ENCODE peak calls at places on chromosomes 13 and 19, in seven cellular contexts. A is mesendoderm, H is IMR-90, U is H9, Y is mesenchymal stem cell, Z is H1, V is trophoblast cell. D is an unnamed sample.

GRCh38 chr19:8146877-8147575 is 2.4 kb downstream of the FBN3 start:
- DNase-seq in Y (no peak), A (no peak), U (no peak), Z (no peak), H (no peak), V (no peak), D (no peak)

GRCh38 chr13:72782717-72783116 is 784 bp downstream of the PIBF1 start:
- DNase-seq in A (peak; percentile 12), U (no peak), Y (peak; percentile 58), H (peak; percentile 10), Z (no peak), V (no peak), D (no peak)

GRCh38 chr19:35223856-35224505 is 4.6 kb downstream of the FAM187B start:
- DNase-seq in U (no peak), Z (no peak), Y (no peak), A (no peak), H (no peak), V (no peak), D (no peak)

GRCh38 chr13:104111031-104111430 is 1044.8 kb upstream of the SLC10A2 start:
- DNase-seq in H (peak; percentile 3), U (no peak), A (no peak), V (no peak), Z (no peak), Y (no peak), D (no peak)

GRCh38 chr19:43476606-43477005 is 11.2 kb upstream of the LYPD3 start:
- DNase-seq in U (no peak), A (peak; percentile 39), Z (no peak), V (no peak), H (peak; percentile 94), Y (peak; percentile 63), D (no peak)

GRCh38 chr19:28956971-28957370 is 256.0 kb downstream of the UQCRFS1 start:
- DNase-seq in V (no peak), A (no peak), H (no peak), U (no peak), Z (no peak), Y (no peak), D (no peak)

GRCh38 chr13:30396434-30397075 is 25.7 kb upstream of the UBE2L5 start:
- DNase-seq in Y (no peak), U (no peak), Z (no peak), H (peak; percentile 19), A (peak; percentile 49), V (no peak), D (no peak)

GRCh38 chr19:53927745-53928144 is 18.7 kb downstream of the CACNG7 start:
- DNase-seq in U (peak; percentile 88), Z (peak; percentile 88), Y (peak; percentile 46), H (peak; percentile 64), A (peak; percentile 90), V (peak; percentile 58), D (peak; percentile 65)

GRCh38 chr13:39777021-39777420 is 121.6 kb downstream of the COG6 start:
- DNase-seq in A (peak; percentile 3), Z (no peak), V (no peak), U (no peak), H (no peak), Y (peak; percentile 26), D (no peak)

GRCh38 chr13:94154362-94154761 is 325.1 kb downstream of the DCT start:
- DNase-seq in Y (no peak), H (peak; percentile 35), V (no peak), U (no peak), Z (no peak), A (peak; percentile 51), D (no peak)

GRCh38 chr19:55076321-55076720 is 652 bp downstream of the EPS8L1 start:
- DNase-seq in V (no peak), U (no peak), H (no peak), Y (no peak), Z (peak; percentile 60), A (no peak), D (no peak)

GRCh38 chr19:34904846-34905527 is 21.7 kb upstream of the ZNF30 start:
- DNase-seq in Z (peak; percentile 73), Y (no peak), A (peak; percentile 31), V (no peak), H (no peak), U (peak; percentile 66), D (no peak)

GRCh38 chr19:7670150-7670784 is 1.4 kb downstream of the RETN start:
- DNase-seq in A (no peak), H (no peak), Y (no peak), Z (peak; percentile 64), V (no peak), U (no peak), D (no peak)

GRCh38 chr13:72726721-72727416 is 560 bp downstream of the MZT1 start:
- DNase-seq in H (no peak), V (peak; percentile 30), A (peak; percentile 21), U (peak; percentile 60), Z (no peak), Y (peak; percentile 26), D (peak; percentile 9)

GRCh38 chr13:31587696-31588266 is 151.5 kb upstream of the RXFP2 start:
- DNase-seq in U (no peak), Y (no peak), V (no peak), H (no peak), A (no peak), Z (no peak), D (no peak)

GRCh38 chr13:55038230-55038629 is 2009.6 kb downstream of the OLFM4 start:
- DNase-seq in Z (no peak), U (no peak), H (no peak), A (no peak), Y (no peak), V (no peak), D (no peak)

GRCh38 chr13:73767747-73768315 is 366.4 kb downstream of the KLF12 start:
- DNase-seq in A (peak; percentile 74), Y (no peak), U (no peak), Z (no peak), H (no peak), V (no peak), D (no peak)

GRCh38 chr19:16153582-16154336 is 10.3 kb downstream of the HSH2D start:
- DNase-seq in V (no peak), Z (no peak), A (peak; percentile 40), H (no peak), Y (no peak), U (no peak), D (no peak)

GRCh38 chr19:6616011-6616410 is 25.1 kb upstream of the CD70 start:
- DNase-seq in A (no peak), Y (no peak), H (no peak), U (no peak), V (no peak), Z (no peak), D (no peak)

GRCh38 chr19:50820549-50821247 is 2.9 kb downstream of the KLK1 start:
- DNase-seq in Y (no peak), U (peak; percentile 67), A (no peak), Z (peak; percentile 74), V (no peak), H (no peak), D (no peak)

GRCh38 chr19:50821622-50822021 is 2.0 kb downstream of the KLK1 start:
- DNase-seq in A (no peak), H (no peak), Z (no peak), V (no peak), Y (no peak), U (no peak), D (no peak)

GRCh38 chr19:50820086-50820485 is 3.5 kb downstream of the KLK1 start:
- DNase-seq in U (no peak), Y (no peak), Z (peak; percentile 61), A (no peak), V (no peak), H (no peak), D (no peak)

GRCh38 chr19:50822661-50823208 is 852 bp downstream of the KLK1 start:
- DNase-seq in U (no peak), V (no peak), H (no peak), Z (no peak), A (no peak), Y (no peak), D (no peak)

DNA sequence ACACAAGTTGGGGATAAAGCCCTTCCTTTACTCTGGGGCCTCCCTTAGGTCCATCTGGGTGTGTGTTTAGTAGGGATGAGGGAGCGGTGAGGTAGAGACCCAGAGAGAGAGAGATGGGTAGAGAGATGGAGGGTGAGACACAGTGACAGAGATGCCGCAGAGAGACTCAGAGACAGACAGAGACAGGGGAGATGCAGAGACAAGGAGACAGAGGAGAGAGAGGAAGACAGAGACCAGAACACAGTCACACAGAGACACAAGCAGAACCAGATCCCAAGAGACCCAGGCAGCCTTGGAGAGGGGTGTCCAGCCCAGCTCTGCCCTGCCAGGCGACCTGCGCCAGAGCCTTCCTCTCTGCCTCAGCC is 2.4 kb downstream of the KLK1 start:
- DNase-seq in V (no peak), H (no peak), U (no peak), Z (no peak), Y (no peak), A (no peak), D (no peak)
- H3K4ac ChIP-seq in V (no peak overlapping the region), H (no peak overlapping the region), U (no peak overlapping the region), Z (peak overlapping the region; percentile 80), Y (no peak overlapping the region), A (no peak overlapping the region), D (no peak overlapping the region)

DNA sequence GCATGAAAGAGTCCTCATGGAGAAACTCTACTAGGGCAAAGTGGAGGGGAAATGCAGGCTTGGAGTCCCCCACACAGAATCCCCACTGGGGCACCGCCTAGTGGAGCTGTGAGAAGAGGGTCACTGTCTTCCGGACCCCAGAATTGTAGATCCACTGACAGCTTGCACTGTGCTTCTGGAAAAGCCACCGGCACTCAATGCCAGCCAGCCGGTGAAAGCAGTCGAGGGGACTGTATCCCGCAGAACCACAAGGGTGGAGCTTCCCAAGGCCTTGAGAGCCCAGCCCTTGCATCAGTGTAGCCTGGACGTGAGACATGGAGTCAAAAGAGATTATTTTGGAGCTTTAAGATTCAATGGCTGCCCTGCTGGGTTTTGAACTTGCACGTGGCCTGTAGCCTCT is 47.2 kb upstream of the FAM124A start:
- DNase-seq in H (no peak), V (no peak), A (peak; percentile 61), U (no peak), Z (peak; percentile 60), Y (no peak), D (no peak)
- H2BK5ac ChIP-seq in H (no peak overlapping the region), V (no peak overlapping the region), A (peak overlapping the region; percentile 6), U (no peak overlapping the region), Z (peak overlapping the region; percentile 94), Y (no peak overlapping the region), D (no peak overlapping the region)

GRCh38 chr19:49793561-49793840 is 19.6 kb downstream of the FUZ start:
- DNase-seq in H (peak; percentile 57), Z (no peak), A (no peak), U (no peak), V (no peak), Y (peak; percentile 48), D (no peak)

GRCh38 chr19:49791776-49792445 is 21.2 kb downstream of the FUZ start:
- DNase-seq in U (no peak), A (no peak), Z (no peak), V (no peak), Y (no peak), H (no peak), D (no peak)

GRCh38 chr19:49792829-49793560 is 20.1 kb downstream of the FUZ start:
- DNase-seq in A (no peak), Y (no peak), V (no peak), U (no peak), Z (no peak), H (no peak), D (no peak)

GRCh38 chr19:49788857-49789256 is 22.1 kb downstream of the AP2A1 start:
- DNase-seq in V (no peak), A (no peak), U (no peak), Y (no peak), H (no peak), Z (no peak), D (no peak)

GRCh38 chr19:49790866-49791265 is 22.2 kb downstream of the FUZ start:
- DNase-seq in H (peak; percentile 11), Z (no peak), A (no peak), U (no peak), V (no peak), Y (no peak), D (no peak)
- H3K4ac ChIP-seq in H (no peak overlapping the region), Z (no peak overlapping the region), A (no peak overlapping the region), U (no peak overlapping the region), V (no peak overlapping the region), Y (no peak overlapping the region), D (no peak overlapping the region)

GRCh38 chr13:99830931-99831330 is 140.6 kb downstream of the ZIC5 start:
- DNase-seq in U (peak; percentile 66), H (no peak), Z (no peak), V (no peak), Y (no peak), A (peak; percentile 45), D (no peak)
- H2BK5ac ChIP-seq in U (no peak overlapping the region), H (no peak overlapping the region), Z (no peak overlapping the region), V (no peak overlapping the region), Y (no peak overlapping the region), A (no peak overlapping the region), D (no peak overlapping the region)